ENCODE peak calls at places on chromosomes 16 and 17, in ten cellular contexts. One of them, this sample, is unnamed.

GRCh38 chr17:50609376-50610074 is 25.2 kb upstream of the ABCC3 start:
- DNase-seq in psoas muscle: no peak
- DNase-seq in A549: no peak
- DNase-seq in Peyer's patch: no peak
- DNase-seq in esophagus muscularis mucosa: no peak
- DNase-seq in cardiac muscle cell: no peak
- DNase-seq in suprapubic skin: no peak
- DNase-seq in CD8-positive, alpha-beta memory T cell: no peak
- DNase-seq in fibroblast of lung: no peak
- DNase-seq in neural progenitor cell: no peak
- DNase-seq in this sample: no peak

GRCh38 chr16:23334421-23334853 is 32.3 kb downstream of the SCNN1B start:
- DNase-seq in fibroblast of lung: no peak
- DNase-seq in suprapubic skin: no peak
- DNase-seq in cardiac muscle cell: no peak
- DNase-seq in esophagus muscularis mucosa: no peak
- DNase-seq in psoas muscle: no peak
- DNase-seq in A549: no peak
- DNase-seq in Peyer's patch: no peak
- DNase-seq in neural progenitor cell: no peak
- DNase-seq in CD8-positive, alpha-beta memory T cell: no peak
- DNase-seq in this sample: no peak

GRCh38 chr17:27478901-27479531 is 22.8 kb downstream of the KSR1 start:
- DNase-seq in A549: peak; percentile 29
- DNase-seq in psoas muscle: no peak
- DNase-seq in CD8-positive, alpha-beta memory T cell: no peak
- DNase-seq in cardiac muscle cell: no peak
- DNase-seq in neural progenitor cell: no peak
- DNase-seq in suprapubic skin: no peak
- DNase-seq in fibroblast of lung: no peak
- DNase-seq in esophagus muscularis mucosa: no peak
- DNase-seq in Peyer's patch: peak; percentile 19
- DNase-seq in this sample: no peak

GRCh38 chr16:11056090-11056988 is 112.0 kb downstream of the CLEC16A start:
- DNase-seq in fibroblast of lung: peak; percentile 85
- DNase-seq in psoas muscle: no peak
- DNase-seq in CD8-positive, alpha-beta memory T cell: no peak
- DNase-seq in cardiac muscle cell: peak; percentile 46
- DNase-seq in Peyer's patch: no peak
- DNase-seq in A549: no peak
- DNase-seq in suprapubic skin: no peak
- DNase-seq in neural progenitor cell: no peak
- DNase-seq in esophagus muscularis mucosa: no peak
- DNase-seq in this sample: peak; percentile 80

GRCh38 chr17:56392274-56392673 is 201.2 kb upstream of the NOG start:
- DNase-seq in Peyer's patch: no peak
- DNase-seq in A549: no peak
- DNase-seq in CD8-positive, alpha-beta memory T cell: no peak
- DNase-seq in suprapubic skin: no peak
- DNase-seq in fibroblast of lung: no peak
- DNase-seq in cardiac muscle cell: no peak
- DNase-seq in neural progenitor cell: no peak
- DNase-seq in psoas muscle: no peak
- DNase-seq in esophagus muscularis mucosa: no peak
- DNase-seq in this sample: no peak

GRCh38 chr16:16138034-16138635 is 85.2 kb downstream of the ABCC6 start:
- DNase-seq in neural progenitor cell: no peak
- DNase-seq in psoas muscle: no peak
- DNase-seq in CD8-positive, alpha-beta memory T cell: no peak
- DNase-seq in A549: no peak
- DNase-seq in cardiac muscle cell: no peak
- DNase-seq in fibroblast of lung: no peak
- DNase-seq in Peyer's patch: no peak
- DNase-seq in esophagus muscularis mucosa: no peak
- DNase-seq in suprapubic skin: no peak
- DNase-seq in this sample: no peak

GRCh38 chr17:81184596-81184995 is 18.6 kb upstream of the AATK start:
- DNase-seq in cardiac muscle cell: no peak
- DNase-seq in neural progenitor cell: peak; percentile 66
- DNase-seq in A549: no peak
- DNase-seq in suprapubic skin: no peak
- DNase-seq in esophagus muscularis mucosa: no peak
- DNase-seq in Peyer's patch: no peak
- DNase-seq in CD8-positive, alpha-beta memory T cell: no peak
- DNase-seq in fibroblast of lung: no peak
- DNase-seq in psoas muscle: no peak
- DNase-seq in this sample: no peak

GRCh38 chr16:55872130-55872529 is 3.0 kb downstream of the CES5A start:
- DNase-seq in suprapubic skin: no peak
- DNase-seq in fibroblast of lung: no peak
- DNase-seq in esophagus muscularis mucosa: no peak
- DNase-seq in A549: no peak
- DNase-seq in cardiac muscle cell: no peak
- DNase-seq in Peyer's patch: no peak
- DNase-seq in psoas muscle: no peak
- DNase-seq in neural progenitor cell: no peak
- DNase-seq in CD8-positive, alpha-beta memory T cell: no peak
- DNase-seq in this sample: no peak

DNA sequence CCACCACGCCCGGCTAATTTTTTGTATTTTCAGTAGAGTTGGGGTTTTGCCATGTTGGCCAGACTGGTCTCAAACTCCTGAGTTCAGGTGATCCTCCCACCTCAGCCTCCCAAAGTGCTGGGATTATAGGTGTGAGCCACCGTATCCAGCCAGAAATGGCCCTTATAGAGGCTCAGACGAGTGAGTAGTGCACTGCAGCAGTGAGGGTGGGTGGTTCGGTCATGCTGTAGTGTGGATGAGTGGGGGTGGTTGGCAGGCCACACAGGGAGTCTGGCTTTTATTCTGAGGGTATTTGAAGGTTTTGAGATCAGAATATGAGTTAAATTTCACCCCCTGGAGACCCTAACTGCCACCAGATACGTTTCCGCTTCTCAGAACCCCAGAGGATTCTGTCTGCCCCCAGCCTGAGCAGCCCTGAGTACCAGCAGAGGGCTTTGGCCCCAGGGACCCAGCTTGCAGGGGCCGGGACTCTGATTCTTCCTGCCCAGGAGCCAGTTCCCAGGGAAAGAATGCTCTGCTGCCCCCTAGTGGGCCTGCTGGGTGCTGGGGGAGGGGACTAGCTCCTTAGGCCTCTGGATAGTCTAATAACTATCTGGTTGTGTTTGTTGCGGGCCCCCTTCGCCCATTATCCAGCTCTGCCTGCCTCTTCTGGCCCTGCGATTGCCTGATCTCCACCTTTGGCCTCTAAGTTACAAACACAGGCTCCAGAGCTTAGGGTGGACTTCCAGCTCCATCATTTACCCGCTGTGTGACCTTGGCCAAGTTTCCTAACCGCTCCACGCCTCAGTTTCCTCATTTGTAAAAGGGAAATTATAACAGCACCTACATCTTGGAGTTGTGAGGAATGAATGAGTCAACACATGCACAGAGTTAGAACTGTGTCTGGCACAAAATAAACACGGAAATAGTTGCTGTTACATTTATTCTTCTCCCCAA is 2.0 kb downstream of the ZNF771 start:
- DNase-seq in Peyer's patch: peak; percentile 94
- DNase-seq in psoas muscle: peak; percentile 91
- DNase-seq in suprapubic skin: peak; percentile 94
- DNase-seq in CD8-positive, alpha-beta memory T cell: peak; percentile 91
- DNase-seq in esophagus muscularis mucosa: peak; percentile 97
- DNase-seq in neural progenitor cell: peak; percentile 92
- DNase-seq in fibroblast of lung: peak; percentile 83
- DNase-seq in cardiac muscle cell: peak; percentile 91
- DNase-seq in A549: peak; percentile 89
- DNase-seq in this sample: peak; percentile 95
- H3K4me3 ChIP-seq in Peyer's patch: no peak overlapping the region
- H3K4me3 ChIP-seq in psoas muscle: no peak overlapping the region
- H3K4me3 ChIP-seq in suprapubic skin: no peak overlapping the region
- H3K4me3 ChIP-seq in CD8-positive, alpha-beta memory T cell: no peak overlapping the region
- H3K4me3 ChIP-seq in esophagus muscularis mucosa: peak overlapping the region; percentile 28
- H3K4me3 ChIP-seq in neural progenitor cell: no peak overlapping the region
- H3K4me3 ChIP-seq in fibroblast of lung: peak overlapping the region; percentile 2
- H3K4me3 ChIP-seq in cardiac muscle cell: no peak overlapping the region
- H3K4me3 ChIP-seq in A549: no peak overlapping the region
- H3K4me3 ChIP-seq in this sample: peak overlapping the region; percentile 48

DNA sequence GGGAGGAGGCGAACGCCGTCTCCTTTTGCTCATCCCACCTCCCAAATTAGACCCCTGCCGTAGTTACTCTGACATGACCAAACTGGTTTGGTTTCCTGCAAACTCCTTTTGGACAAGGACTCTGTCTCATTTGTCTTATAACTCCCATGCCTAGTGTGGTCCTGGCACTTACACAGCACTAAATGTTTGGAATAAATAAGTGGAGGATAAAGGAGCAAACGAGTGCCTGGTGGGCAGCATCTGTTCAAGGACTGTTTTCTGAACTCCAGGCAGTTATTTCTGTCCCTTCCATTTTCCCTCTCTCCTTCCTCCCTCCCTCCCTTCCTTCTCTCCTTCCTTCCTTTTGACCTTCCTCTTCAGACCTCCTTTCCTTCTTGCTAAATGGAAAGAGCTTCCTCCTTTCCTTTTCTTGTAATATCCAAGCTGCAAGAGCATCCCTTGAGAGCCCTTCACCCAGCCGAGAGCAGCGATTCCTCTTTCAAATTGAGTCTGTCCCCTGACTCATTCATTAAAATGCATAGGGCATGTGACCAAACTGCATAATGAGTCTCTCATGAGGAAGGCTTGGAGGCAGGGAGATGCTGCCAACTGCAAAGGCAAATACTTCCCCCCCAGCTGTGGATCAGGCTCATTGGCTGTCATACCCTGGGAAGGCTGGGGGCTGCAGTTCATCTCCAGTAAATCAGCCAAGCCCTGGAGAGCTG is 36.9 kb downstream of the CHD9 start:
- DNase-seq in cardiac muscle cell: peak; percentile 94
- DNase-seq in CD8-positive, alpha-beta memory T cell: no peak
- DNase-seq in esophagus muscularis mucosa: no peak
- DNase-seq in neural progenitor cell: peak; percentile 48
- DNase-seq in Peyer's patch: no peak
- DNase-seq in suprapubic skin: peak; percentile 80
- DNase-seq in psoas muscle: peak; percentile 69
- DNase-seq in A549: no peak
- DNase-seq in fibroblast of lung: peak; percentile 95
- DNase-seq in this sample: peak; percentile 92
- H3K4me1 ChIP-seq in cardiac muscle cell: peaks cover 7% of the 10 kb centered on the region
- H3K4me1 ChIP-seq in CD8-positive, alpha-beta memory T cell: peaks cover 36% of the 10 kb centered on the region
- H3K4me1 ChIP-seq in esophagus muscularis mucosa: peaks cover 68% of the 10 kb centered on the region
- H3K4me1 ChIP-seq in neural progenitor cell: peaks cover 35% of the 10 kb centered on the region
- H3K4me1 ChIP-seq in Peyer's patch: peaks cover 5% of the 10 kb centered on the region
- H3K4me1 ChIP-seq in suprapubic skin: peaks cover 76% of the 10 kb centered on the region
- H3K4me1 ChIP-seq in psoas muscle: peaks cover 51% of the 10 kb centered on the region
- H3K4me1 ChIP-seq in A549: peaks cover 50% of the 10 kb centered on the region
- H3K4me1 ChIP-seq in fibroblast of lung: peaks cover 21% of the 10 kb centered on the region
- H3K4me1 ChIP-seq in this sample: peaks cover 69% of the 10 kb centered on the region

GRCh38 chr17:48621410-48622387 is 4.5 kb downstream of the HOXB9 start:
- DNase-seq in suprapubic skin: no peak
- DNase-seq in neural progenitor cell: no peak
- DNase-seq in Peyer's patch: no peak
- DNase-seq in psoas muscle: no peak
- DNase-seq in A549: no peak
- DNase-seq in fibroblast of lung: no peak
- DNase-seq in esophagus muscularis mucosa: no peak
- DNase-seq in CD8-positive, alpha-beta memory T cell: no peak
- DNase-seq in cardiac muscle cell: no peak
- DNase-seq in this sample: no peak

GRCh38 chr17:48622857-48623256 is 3.3 kb downstream of the HOXB9 start:
- DNase-seq in A549: no peak
- DNase-seq in Peyer's patch: no peak
- DNase-seq in fibroblast of lung: no peak
- DNase-seq in psoas muscle: no peak
- DNase-seq in neural progenitor cell: no peak
- DNase-seq in suprapubic skin: no peak
- DNase-seq in esophagus muscularis mucosa: no peak
- DNase-seq in cardiac muscle cell: no peak
- DNase-seq in CD8-positive, alpha-beta memory T cell: no peak
- DNase-seq in this sample: no peak

GRCh38 chr17:48624118-48624517 is 2.0 kb downstream of the HOXB9 start:
- DNase-seq in fibroblast of lung: no peak
- DNase-seq in A549: no peak
- DNase-seq in psoas muscle: no peak
- DNase-seq in CD8-positive, alpha-beta memory T cell: no peak
- DNase-seq in suprapubic skin: no peak
- DNase-seq in cardiac muscle cell: no peak
- DNase-seq in Peyer's patch: no peak
- DNase-seq in esophagus muscularis mucosa: no peak
- DNase-seq in neural progenitor cell: no peak
- DNase-seq in this sample: no peak

GRCh38 chr17:48624544-48625501 is 1.3 kb downstream of the HOXB9 start:
- DNase-seq in Peyer's patch: peak; percentile 73
- DNase-seq in suprapubic skin: no peak
- DNase-seq in cardiac muscle cell: no peak
- DNase-seq in A549: peak; percentile 50
- DNase-seq in esophagus muscularis mucosa: no peak
- DNase-seq in CD8-positive, alpha-beta memory T cell: peak; percentile 41
- DNase-seq in neural progenitor cell: peak; percentile 65
- DNase-seq in fibroblast of lung: no peak
- DNase-seq in psoas muscle: no peak
- DNase-seq in this sample: peak; percentile 33

DNA sequence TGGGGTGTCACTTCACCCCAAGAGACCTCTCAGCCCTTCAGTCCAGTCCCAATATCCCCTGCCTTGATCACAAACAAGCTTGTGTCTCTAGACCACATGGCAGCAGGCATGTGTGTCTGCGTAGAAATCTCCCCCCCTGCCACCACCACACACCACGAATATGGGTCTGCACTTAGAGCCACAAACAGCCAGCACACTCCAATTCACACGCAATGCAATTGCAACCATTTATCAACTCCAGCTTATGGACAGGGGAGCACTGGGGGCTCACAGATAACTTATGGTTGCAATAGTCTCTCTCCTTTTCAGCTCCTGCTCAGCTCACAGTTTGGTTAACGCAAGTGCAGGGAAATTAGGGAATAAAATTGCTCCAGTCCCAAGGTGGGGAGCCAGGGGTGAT is 2.6 kb downstream of the HOXB9 start:
- DNase-seq in Peyer's patch: no peak
- DNase-seq in esophagus muscularis mucosa: no peak
- DNase-seq in CD8-positive, alpha-beta memory T cell: no peak
- DNase-seq in cardiac muscle cell: no peak
- DNase-seq in neural progenitor cell: no peak
- DNase-seq in fibroblast of lung: no peak
- DNase-seq in suprapubic skin: no peak
- DNase-seq in A549: no peak
- DNase-seq in psoas muscle: no peak
- DNase-seq in this sample: no peak
- H3K4me3 ChIP-seq in Peyer's patch: no peak overlapping the region
- H3K4me3 ChIP-seq in esophagus muscularis mucosa: no peak overlapping the region
- H3K4me3 ChIP-seq in CD8-positive, alpha-beta memory T cell: no peak overlapping the region
- H3K4me3 ChIP-seq in cardiac muscle cell: no peak overlapping the region
- H3K4me3 ChIP-seq in neural progenitor cell: no peak overlapping the region
- H3K4me3 ChIP-seq in fibroblast of lung: no peak overlapping the region
- H3K4me3 ChIP-seq in suprapubic skin: no peak overlapping the region
- H3K4me3 ChIP-seq in A549: no peak overlapping the region
- H3K4me3 ChIP-seq in psoas muscle: no peak overlapping the region
- H3K4me3 ChIP-seq in this sample: no peak overlapping the region

DNA sequence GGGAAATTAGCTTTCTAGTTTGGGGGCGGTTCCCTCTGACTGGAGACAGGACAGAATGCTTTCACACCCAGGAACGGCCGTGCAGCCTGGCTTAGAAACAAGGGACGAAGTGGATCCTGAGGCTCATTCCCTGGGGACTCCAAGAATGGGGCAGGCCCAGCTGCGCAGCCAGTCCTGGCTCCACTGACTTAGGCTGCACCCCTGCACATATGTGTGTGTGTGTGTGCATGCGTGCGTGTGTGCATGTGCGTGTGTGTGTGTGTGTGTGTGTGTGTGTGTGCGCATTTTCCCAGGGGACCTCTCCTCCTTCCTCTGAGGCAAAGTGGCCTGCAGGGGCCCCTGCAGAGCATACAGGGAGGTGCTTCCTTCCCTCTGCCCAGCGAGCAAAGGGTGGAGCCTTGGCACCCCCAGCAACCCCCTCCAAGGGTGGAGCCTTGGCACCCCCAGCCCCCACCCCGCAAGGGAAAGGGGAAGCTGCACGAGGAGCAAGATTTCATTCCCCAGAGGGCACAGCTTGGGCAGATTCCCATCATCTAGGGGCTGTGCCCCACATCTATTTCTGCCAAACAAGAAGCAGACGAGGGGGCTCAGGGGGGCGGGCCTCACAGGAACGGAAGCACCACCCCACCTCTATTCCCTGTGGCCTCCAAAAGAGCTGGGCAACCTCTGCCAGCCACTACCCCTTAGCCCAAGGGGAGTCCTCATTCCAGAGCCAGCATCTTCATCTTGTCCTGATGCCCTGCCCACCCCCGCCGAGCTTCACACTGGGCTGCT is 97.6 kb upstream of the CBX4 start:
- DNase-seq in A549: no peak
- DNase-seq in esophagus muscularis mucosa: no peak
- DNase-seq in psoas muscle: no peak
- DNase-seq in neural progenitor cell: no peak
- DNase-seq in cardiac muscle cell: no peak
- DNase-seq in suprapubic skin: no peak
- DNase-seq in CD8-positive, alpha-beta memory T cell: no peak
- DNase-seq in fibroblast of lung: no peak
- DNase-seq in Peyer's patch: no peak
- DNase-seq in this sample: no peak
- H3K4me1 ChIP-seq in A549: peaks cover 53% of the 10 kb centered on the region
- H3K4me1 ChIP-seq in esophagus muscularis mucosa: peaks cover 13% of the 10 kb centered on the region
- H3K4me1 ChIP-seq in psoas muscle: peaks cover 7% of the 10 kb centered on the region
- H3K4me1 ChIP-seq in neural progenitor cell: peaks cover 11% of the 10 kb centered on the region
- H3K4me1 ChIP-seq in cardiac muscle cell: no peaks in the 10 kb centered on the region
- H3K4me1 ChIP-seq in suprapubic skin: peaks cover 28% of the 10 kb centered on the region
- H3K4me1 ChIP-seq in CD8-positive, alpha-beta memory T cell: peaks cover 24% of the 10 kb centered on the region
- H3K4me1 ChIP-seq in fibroblast of lung: no peaks in the 10 kb centered on the region
- H3K4me1 ChIP-seq in Peyer's patch: peaks cover 3% of the 10 kb centered on the region
- H3K4me1 ChIP-seq in this sample: peaks cover 53% of the 10 kb centered on the region